ENCODE peak calls at places on chromosomes 1 and 21, in ten cellular contexts. One of them, this sample, is unnamed.

GRCh38 chr1:154758346-154758745 is 111.7 kb downstream of the KCNN3 start:
- DNase-seq in NB4: no peak
- DNase-seq in GM12878: no peak
- DNase-seq in endothelial cell of umbilical vein: no peak
- DNase-seq in A549: no peak
- DNase-seq in WTC11: no peak
- DNase-seq in K562: no peak
- DNase-seq in SK-N-SH: no peak
- DNase-seq in HCT116: no peak
- DNase-seq in HepG2: no peak
- DNase-seq in this sample: no peak

GRCh38 chr1:160779662-160780397 is 16.1 kb upstream of the LY9 start:
- DNase-seq in endothelial cell of umbilical vein: no peak
- DNase-seq in A549: peak; percentile 70
- DNase-seq in GM12878: no peak
- DNase-seq in WTC11: peak; percentile 84
- DNase-seq in SK-N-SH: peak; percentile 47
- DNase-seq in HepG2: peak; percentile 58
- DNase-seq in NB4: peak; percentile 66
- DNase-seq in K562: peak; percentile 74
- DNase-seq in HCT116: peak; percentile 72
- DNase-seq in this sample: peak; percentile 33

GRCh38 chr21:25569084-25569483 is 38.2 kb downstream of the MRPL39 start:
- DNase-seq in endothelial cell of umbilical vein: peak; percentile 11
- DNase-seq in GM12878: no peak
- DNase-seq in HepG2: no peak
- DNase-seq in SK-N-SH: no peak
- DNase-seq in K562: no peak
- DNase-seq in A549: no peak
- DNase-seq in WTC11: no peak
- DNase-seq in HCT116: no peak
- DNase-seq in NB4: no peak
- DNase-seq in this sample: no peak

GRCh38 chr21:28521932-28522826 is 470.5 kb downstream of the LTN1 start:
- DNase-seq in endothelial cell of umbilical vein: peak; percentile 88
- DNase-seq in A549: no peak
- DNase-seq in GM12878: no peak
- DNase-seq in HepG2: no peak
- DNase-seq in HCT116: no peak
- DNase-seq in WTC11: no peak
- DNase-seq in SK-N-SH: peak; percentile 11
- DNase-seq in NB4: peak; percentile 8
- DNase-seq in K562: no peak
- DNase-seq in this sample: peak; percentile 5

GRCh38 chr1:186076006-186076405 is 299.0 kb downstream of the TPR start:
- DNase-seq in SK-N-SH: no peak
- DNase-seq in WTC11: no peak
- DNase-seq in A549: no peak
- DNase-seq in HepG2: no peak
- DNase-seq in NB4: no peak
- DNase-seq in HCT116: no peak
- DNase-seq in GM12878: no peak
- DNase-seq in endothelial cell of umbilical vein: no peak
- DNase-seq in K562: no peak
- DNase-seq in this sample: no peak

GRCh38 chr1:202834771-202835547 is 24.2 kb downstream of the PCAT6 start:
- DNase-seq in HepG2: no peak
- DNase-seq in endothelial cell of umbilical vein: no peak
- DNase-seq in WTC11: no peak
- DNase-seq in GM12878: no peak
- DNase-seq in SK-N-SH: no peak
- DNase-seq in HCT116: no peak
- DNase-seq in A549: no peak
- DNase-seq in NB4: no peak
- DNase-seq in K562: peak; percentile 27
- DNase-seq in this sample: no peak

GRCh38 chr1:5718716-5719632 is 273.3 kb downstream of the NPHP4 start:
- DNase-seq in SK-N-SH: no peak
- DNase-seq in A549: no peak
- DNase-seq in K562: no peak
- DNase-seq in NB4: no peak
- DNase-seq in HCT116: no peak
- DNase-seq in endothelial cell of umbilical vein: no peak
- DNase-seq in GM12878: no peak
- DNase-seq in WTC11: peak; percentile 37
- DNase-seq in HepG2: no peak
- DNase-seq in this sample: no peak

GRCh38 chr1:85602536-85602935 is 22.0 kb downstream of the CCN1 start:
- DNase-seq in GM12878: no peak
- DNase-seq in endothelial cell of umbilical vein: no peak
- DNase-seq in NB4: no peak
- DNase-seq in HepG2: no peak
- DNase-seq in SK-N-SH: no peak
- DNase-seq in K562: no peak
- DNase-seq in A549: no peak
- DNase-seq in HCT116: no peak
- DNase-seq in WTC11: no peak
- DNase-seq in this sample: no peak

GRCh38 chr1:204420039-204421004 is 8.7 kb upstream of the PPP1R15B start:
- DNase-seq in A549: no peak
- DNase-seq in SK-N-SH: no peak
- DNase-seq in HCT116: no peak
- DNase-seq in WTC11: no peak
- DNase-seq in K562: peak; percentile 58
- DNase-seq in GM12878: no peak
- DNase-seq in NB4: no peak
- DNase-seq in HepG2: no peak
- DNase-seq in endothelial cell of umbilical vein: no peak
- DNase-seq in this sample: no peak

GRCh38 chr1:201761178-201761577 is 67.8 kb upstream of the IPO9 start:
- DNase-seq in endothelial cell of umbilical vein: no peak
- DNase-seq in A549: no peak
- DNase-seq in HepG2: no peak
- DNase-seq in NB4: no peak
- DNase-seq in WTC11: no peak
- DNase-seq in GM12878: no peak
- DNase-seq in HCT116: no peak
- DNase-seq in K562: no peak
- DNase-seq in SK-N-SH: no peak
- DNase-seq in this sample: no peak

GRCh38 chr1:201756411-201756810 is 72.5 kb upstream of the IPO9 start:
- DNase-seq in GM12878: no peak
- DNase-seq in endothelial cell of umbilical vein: no peak
- DNase-seq in SK-N-SH: no peak
- DNase-seq in A549: no peak
- DNase-seq in HepG2: no peak
- DNase-seq in WTC11: no peak
- DNase-seq in K562: no peak
- DNase-seq in NB4: no peak
- DNase-seq in HCT116: no peak
- DNase-seq in this sample: no peak

GRCh38 chr1:201760516-201760915 is 68.4 kb upstream of the IPO9 start:
- DNase-seq in WTC11: no peak
- DNase-seq in HCT116: no peak
- DNase-seq in NB4: no peak
- DNase-seq in GM12878: no peak
- DNase-seq in HepG2: no peak
- DNase-seq in SK-N-SH: no peak
- DNase-seq in K562: no peak
- DNase-seq in A549: no peak
- DNase-seq in endothelial cell of umbilical vein: no peak
- DNase-seq in this sample: no peak

GRCh38 chr1:201759194-201759814 is 69.7 kb upstream of the IPO9 start:
- DNase-seq in A549: no peak
- DNase-seq in WTC11: no peak
- DNase-seq in GM12878: no peak
- DNase-seq in HCT116: no peak
- DNase-seq in K562: no peak
- DNase-seq in NB4: no peak
- DNase-seq in HepG2: no peak
- DNase-seq in endothelial cell of umbilical vein: no peak
- DNase-seq in SK-N-SH: no peak
- DNase-seq in this sample: no peak

GRCh38 chr1:201758508-201759050 is 70.4 kb upstream of the IPO9 start:
- DNase-seq in HCT116: no peak
- DNase-seq in endothelial cell of umbilical vein: no peak
- DNase-seq in GM12878: no peak
- DNase-seq in K562: no peak
- DNase-seq in HepG2: no peak
- DNase-seq in NB4: no peak
- DNase-seq in A549: no peak
- DNase-seq in SK-N-SH: no peak
- DNase-seq in WTC11: no peak
- DNase-seq in this sample: no peak
- TF ChIP-seq MAX in HCT116: no peak
- TF ChIP-seq MAX in endothelial cell of umbilical vein: no peak
- TF ChIP-seq MAX in GM12878: no peak
- TF ChIP-seq MAX in K562: no peak
- TF ChIP-seq MAX in HepG2: no peak
- TF ChIP-seq MAX in NB4: no peak
- TF ChIP-seq MAX in A549: no peak
- TF ChIP-seq MAX in SK-N-SH: no peak
- TF ChIP-seq MAX in WTC11: no peak
- TF ChIP-seq MAX in this sample: no peak

GRCh38 chr1:169200319-169200718 is 93.8 kb downstream of the ATP1B1 start:
- DNase-seq in endothelial cell of umbilical vein: no peak
- DNase-seq in K562: no peak
- DNase-seq in HCT116: no peak
- DNase-seq in NB4: no peak
- DNase-seq in SK-N-SH: no peak
- DNase-seq in HepG2: no peak
- DNase-seq in WTC11: no peak
- DNase-seq in GM12878: no peak
- DNase-seq in A549: no peak
- DNase-seq in this sample: no peak

GRCh38 chr1:169196566-169196965 is 90.1 kb downstream of the ATP1B1 start:
- DNase-seq in HepG2: no peak
- DNase-seq in WTC11: no peak
- DNase-seq in SK-N-SH: no peak
- DNase-seq in A549: no peak
- DNase-seq in NB4: no peak
- DNase-seq in K562: no peak
- DNase-seq in endothelial cell of umbilical vein: no peak
- DNase-seq in GM12878: no peak
- DNase-seq in HCT116: no peak
- DNase-seq in this sample: no peak

GRCh38 chr1:169202836-169203235 is 96.3 kb downstream of the ATP1B1 start:
- DNase-seq in HepG2: peak; percentile 4
- DNase-seq in SK-N-SH: no peak
- DNase-seq in K562: no peak
- DNase-seq in A549: no peak
- DNase-seq in HCT116: no peak
- DNase-seq in GM12878: no peak
- DNase-seq in endothelial cell of umbilical vein: no peak
- DNase-seq in NB4: no peak
- DNase-seq in WTC11: no peak
- DNase-seq in this sample: no peak

GRCh38 chr1:169204184-169204583 is 97.7 kb downstream of the ATP1B1 start:
- DNase-seq in WTC11: no peak
- DNase-seq in K562: no peak
- DNase-seq in HepG2: no peak
- DNase-seq in NB4: no peak
- DNase-seq in HCT116: no peak
- DNase-seq in GM12878: no peak
- DNase-seq in SK-N-SH: no peak
- DNase-seq in endothelial cell of umbilical vein: no peak
- DNase-seq in A549: no peak
- DNase-seq in this sample: no peak

DNA sequence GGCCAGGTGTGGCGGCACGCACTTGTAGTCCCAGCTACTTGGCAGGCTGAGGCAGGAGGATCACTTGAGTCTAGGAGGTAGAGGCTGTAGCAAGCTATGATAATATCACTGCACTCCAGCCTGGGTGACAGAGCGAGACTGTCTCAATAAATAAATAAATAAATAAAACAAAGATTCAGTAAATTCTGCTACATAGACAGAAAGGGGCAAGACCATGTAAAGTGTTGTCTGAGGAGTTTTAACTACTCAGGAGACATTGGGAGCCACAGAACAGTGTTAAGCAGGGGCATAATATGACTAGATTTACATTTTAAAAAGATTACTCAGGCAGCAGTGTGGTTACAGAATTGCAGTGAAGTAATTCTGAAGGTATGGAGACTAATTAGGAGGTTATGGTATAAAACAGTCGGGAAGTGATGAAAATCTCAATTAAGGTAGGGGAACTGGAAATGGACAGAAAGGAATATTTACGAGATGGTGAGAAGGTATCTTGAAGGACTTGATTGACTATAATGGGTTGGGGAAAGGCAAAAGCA is 94.7 kb downstream of the ATP1B1 start:
- DNase-seq in SK-N-SH: no peak
- DNase-seq in GM12878: no peak
- DNase-seq in WTC11: no peak
- DNase-seq in NB4: no peak
- DNase-seq in HCT116: no peak
- DNase-seq in endothelial cell of umbilical vein: no peak
- DNase-seq in HepG2: no peak
- DNase-seq in A549: no peak
- DNase-seq in K562: no peak
- DNase-seq in this sample: no peak
- TF ChIP-seq MAX in SK-N-SH: no peak
- TF ChIP-seq MAX in GM12878: no peak
- TF ChIP-seq MAX in WTC11: no peak
- TF ChIP-seq MAX in NB4: no peak
- TF ChIP-seq MAX in HCT116: no peak
- TF ChIP-seq MAX in endothelial cell of umbilical vein: no peak
- TF ChIP-seq MAX in HepG2: no peak
- TF ChIP-seq MAX in A549: no peak
- TF ChIP-seq MAX in K562: no peak
- TF ChIP-seq MAX in this sample: no peak

DNA sequence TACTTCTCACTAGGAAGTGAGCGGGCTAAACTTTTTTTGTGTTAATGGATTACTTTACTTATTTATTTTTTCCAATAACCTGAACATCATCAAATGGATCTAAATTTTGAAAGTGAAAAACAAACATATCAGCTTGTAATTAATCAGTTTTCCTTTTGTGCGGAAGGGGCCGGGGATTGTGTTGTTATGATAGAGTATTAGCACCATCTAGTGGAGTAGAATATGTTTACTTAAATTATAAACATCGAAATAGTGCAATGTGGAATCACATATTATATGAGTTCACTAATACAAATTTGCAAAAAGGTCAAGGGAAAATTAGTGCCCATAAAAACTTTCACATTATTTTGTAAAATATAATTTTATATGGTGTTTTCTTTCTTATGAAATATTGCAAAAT is 9.1 kb downstream of the CFH start:
- DNase-seq in K562: peak; percentile 47
- DNase-seq in A549: peak; percentile 30
- DNase-seq in NB4: peak; percentile 43
- DNase-seq in HepG2: no peak
- DNase-seq in SK-N-SH: peak; percentile 46
- DNase-seq in HCT116: peak; percentile 23
- DNase-seq in WTC11: no peak
- DNase-seq in GM12878: no peak
- DNase-seq in endothelial cell of umbilical vein: peak; percentile 53
- DNase-seq in this sample: no peak
- TF ChIP-seq MAX in K562: no peak
- TF ChIP-seq MAX in A549: no peak
- TF ChIP-seq MAX in NB4: no peak
- TF ChIP-seq MAX in HepG2: no peak
- TF ChIP-seq MAX in SK-N-SH: no peak
- TF ChIP-seq MAX in HCT116: no peak
- TF ChIP-seq MAX in WTC11: no peak
- TF ChIP-seq MAX in GM12878: no peak
- TF ChIP-seq MAX in endothelial cell of umbilical vein: no peak
- TF ChIP-seq MAX in this sample: no peak

GRCh38 chr1:244603498-244603897 is 49.4 kb upstream of the DESI2 start:
- DNase-seq in A549: peak; percentile 36
- DNase-seq in HCT116: peak; percentile 13
- DNase-seq in endothelial cell of umbilical vein: peak; percentile 36
- DNase-seq in SK-N-SH: peak; percentile 43
- DNase-seq in NB4: peak; percentile 44
- DNase-seq in WTC11: no peak
- DNase-seq in K562: peak; percentile 42
- DNase-seq in HepG2: peak; percentile 7
- DNase-seq in GM12878: no peak
- DNase-seq in this sample: no peak
- TF ChIP-seq MAX in A549: no peak
- TF ChIP-seq MAX in HCT116: no peak
- TF ChIP-seq MAX in endothelial cell of umbilical vein: no peak
- TF ChIP-seq MAX in SK-N-SH: no peak
- TF ChIP-seq MAX in NB4: no peak
- TF ChIP-seq MAX in WTC11: no peak
- TF ChIP-seq MAX in K562: no peak
- TF ChIP-seq MAX in HepG2: no peak
- TF ChIP-seq MAX in GM12878: no peak
- TF ChIP-seq MAX in this sample: no peak

This sample was measured in H1.